ENCODE peak calls at places on chromosomes 2 and 18, in nine cellular contexts. F, D, C, I, Y, E, R, Q and O are unnamed samples. For H3K4me1, the result is how much of the 10 kb centered on the place peaks cover.

GRCh38 chr2:74499940-74500577 is 656 bp upstream of the LBX2 start:
- DNase-seq in F (no peak), D (no peak), C (no peak), I (no peak), Y (no peak), E (no peak), R (no peak), Q (no peak), O (no peak)

GRCh38 chr2:113376935-113377445 is 60.5 kb upstream of the ZNG1B start:
- DNase-seq in F (no peak), D (no peak), C (no peak), I (no peak), Y (no peak), E (no peak), R (no peak), Q (peak), O (no peak)

GRCh38 chr2:149075868-149076267 is 37.4 kb downstream of the LYPD6B start:
- DNase-seq in F (no peak), D (no peak), C (no peak), I (no peak), Y (no peak), E (no peak), R (no peak), Q (no peak), O (no peak)

GRCh38 chr2:111072220-111072871 is 48.4 kb upstream of the BCL2L11 start:
- DNase-seq in F (no peak), D (no peak), C (no peak), I (no peak), Y (no peak), E (no peak), R (no peak), Q (no peak), O (no peak)

GRCh38 chr2:86518498-86518897 is 44.7 kb downstream of the CHMP3 start:
- DNase-seq in F (peak), D (no peak), C (no peak), I (no peak), Y (no peak), E (no peak), R (no peak), Q (peak), O (no peak)

GRCh38 chr2:149561309-149561926 is 26.2 kb downstream of the MMADHC start:
- DNase-seq in F (peak), D (no peak), C (no peak), I (no peak), Y (no peak), E (no peak), R (no peak), Q (peak), O (no peak)

GRCh38 chr2:137252934-137253333 is 487.6 kb downstream of the THSD7B start:
- DNase-seq in F (no peak), D (no peak), C (no peak), I (no peak), Y (no peak), E (no peak), R (no peak), Q (no peak), O (no peak)

GRCh38 chr18:54924948-54925347 is 34.3 kb downstream of the CCDC68 start:
- DNase-seq in F (no peak), D (no peak), C (no peak), I (no peak), Y (no peak), E (no peak), R (no peak), Q (no peak), O (no peak)

GRCh38 chr18:9838144-9838877 is 47.5 kb upstream of the TXNDC2 start:
- DNase-seq in F (no peak), D (no peak), C (no peak), I (no peak), Y (no peak), E (peak), R (no peak), Q (peak), O (no peak)

GRCh38 chr2:71831208-71831577 is 316.5 kb downstream of the CYP26B1 start:
- DNase-seq in F (no peak), D (peak), C (no peak), I (peak), Y (no peak), E (peak), R (peak), Q (no peak), O (no peak)

GRCh38 chr2:111710085-111710484 is 173.9 kb downstream of the ANAPC1 start:
- DNase-seq in F (no peak), D (no peak), C (no peak), I (no peak), Y (no peak), E (no peak), R (peak), Q (no peak), O (no peak)

GRCh38 chr2:636649-637405 is 40.4 kb downstream of the TMEM18 start:
- DNase-seq in F (peak), D (peak), C (peak), I (peak), Y (peak), E (peak), R (peak), Q (peak), O (peak)

GRCh38 chr18:3148930-3149535 is 70.7 kb downstream of the MYOM1 start:
- DNase-seq in F (no peak), D (no peak), C (no peak), I (no peak), Y (no peak), E (no peak), R (no peak), Q (no peak), O (no peak)

GRCh38 chr18:45775726-45776125 is 49.7 kb upstream of the SIGLEC15 start:
- DNase-seq in F (no peak), D (no peak), C (no peak), I (no peak), Y (no peak), E (no peak), R (no peak), Q (no peak), O (no peak)

GRCh38 chr18:74146756-74147155 is 878 bp downstream of the FBXO15 start:
- DNase-seq in F (no peak), D (no peak), C (no peak), I (no peak), Y (no peak), E (no peak), R (no peak), Q (no peak), O (no peak)

DNA sequence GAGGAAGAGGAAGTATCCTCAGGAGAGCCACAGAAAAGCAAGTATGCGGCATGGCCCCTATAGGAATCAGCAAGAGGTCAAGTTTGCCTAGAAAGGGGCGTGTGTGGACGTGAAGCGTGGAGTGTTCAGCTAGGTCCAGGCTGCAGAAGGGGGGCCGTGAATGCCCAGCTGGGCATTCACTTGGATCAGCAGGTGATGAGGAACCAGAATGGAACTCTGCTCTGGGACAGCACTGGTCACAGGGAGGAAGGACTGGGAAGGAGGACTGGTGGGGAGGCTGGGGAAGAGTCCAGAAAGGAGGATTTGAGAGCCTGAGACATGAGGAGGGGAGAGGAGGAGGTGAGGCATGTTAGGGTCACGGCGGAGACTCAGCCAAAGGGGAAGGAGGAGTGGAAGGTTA is 19.8 kb downstream of the STAT1 start:
- DNase-seq in F (no peak), D (no peak), C (no peak), I (no peak), Y (no peak), E (no peak), R (no peak), Q (no peak), O (no peak)
- TF ChIP-seq POLR2A in F (no peak), D (no peak), C (no peak), I (no peak), Y (no peak), E (no peak), R (no peak), Q (no peak), O (no peak)

GRCh38 chr2:221518937-221519635 is 53.0 kb downstream of the EPHA4 start:
- DNase-seq in F (no peak), D (no peak), C (no peak), I (no peak), Y (no peak), E (no peak), R (no peak), Q (no peak), O (no peak)

GRCh38 chr2:221514305-221515040 is 57.6 kb downstream of the EPHA4 start:
- DNase-seq in F (no peak), D (no peak), C (no peak), I (no peak), Y (no peak), E (no peak), R (no peak), Q (no peak), O (no peak)

GRCh38 chr2:221517362-221518121 is 54.6 kb downstream of the EPHA4 start:
- DNase-seq in F (no peak), D (no peak), C (no peak), I (peak), Y (peak), E (no peak), R (no peak), Q (peak), O (peak)

GRCh38 chr2:221521261-221521845 is 50.8 kb downstream of the EPHA4 start:
- DNase-seq in F (no peak), D (no peak), C (no peak), I (no peak), Y (no peak), E (no peak), R (no peak), Q (no peak), O (no peak)

DNA sequence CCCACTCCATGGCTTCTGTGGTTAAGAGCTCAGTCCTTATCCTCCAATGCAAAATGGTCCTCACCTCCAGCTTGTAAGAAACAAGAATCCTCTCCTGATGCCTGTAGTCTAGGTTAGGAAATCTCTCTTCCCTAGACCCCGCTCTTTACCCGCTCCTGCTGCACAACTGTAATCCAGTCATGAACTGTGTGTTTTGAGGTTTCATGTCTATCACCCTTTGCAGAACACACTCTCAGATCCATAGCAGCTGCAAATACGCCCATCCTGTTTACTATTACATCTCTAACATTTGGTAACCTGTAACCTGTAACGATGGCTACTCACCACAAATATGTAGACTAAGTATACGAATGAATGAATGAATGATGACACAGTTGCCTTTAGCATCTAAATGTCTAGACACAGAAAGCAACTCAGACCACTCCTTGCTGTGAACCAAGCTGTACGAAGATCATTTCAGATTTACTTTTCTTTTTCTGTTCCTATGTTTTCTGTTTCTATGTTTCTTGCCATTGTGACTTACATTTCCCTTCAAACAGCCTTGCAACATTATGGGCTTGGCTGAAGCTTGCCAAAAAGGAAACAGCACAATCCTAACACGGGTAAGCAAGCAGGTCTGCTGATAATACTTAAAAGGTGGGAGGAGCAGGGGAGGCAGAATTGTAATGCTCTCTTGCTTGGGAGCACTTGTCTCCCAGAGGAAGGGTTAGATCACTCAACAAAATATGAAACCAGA is 53.7 kb downstream of the EPHA4 start:
- DNase-seq in F (no peak), D (no peak), C (no peak), I (no peak), Y (no peak), E (no peak), R (no peak), Q (no peak), O (no peak)
- H3K4me1 ChIP-seq in F (under half), D (under half), C (under half), I (under half), Y (under half), E (under half), R (under half), Q (under half), O (under half)

GRCh38 chr18:23992119-23992940 is 22.2 kb upstream of the TTC39C start:
- DNase-seq in F (no peak), D (no peak), C (peak), I (peak), Y (peak), E (peak), R (no peak), Q (peak), O (no peak)
- TF ChIP-seq POLR2A in F (no peak), D (no peak), C (no peak), I (no peak), Y (no peak), E (no peak), R (no peak), Q (no peak), O (no peak)

DNA sequence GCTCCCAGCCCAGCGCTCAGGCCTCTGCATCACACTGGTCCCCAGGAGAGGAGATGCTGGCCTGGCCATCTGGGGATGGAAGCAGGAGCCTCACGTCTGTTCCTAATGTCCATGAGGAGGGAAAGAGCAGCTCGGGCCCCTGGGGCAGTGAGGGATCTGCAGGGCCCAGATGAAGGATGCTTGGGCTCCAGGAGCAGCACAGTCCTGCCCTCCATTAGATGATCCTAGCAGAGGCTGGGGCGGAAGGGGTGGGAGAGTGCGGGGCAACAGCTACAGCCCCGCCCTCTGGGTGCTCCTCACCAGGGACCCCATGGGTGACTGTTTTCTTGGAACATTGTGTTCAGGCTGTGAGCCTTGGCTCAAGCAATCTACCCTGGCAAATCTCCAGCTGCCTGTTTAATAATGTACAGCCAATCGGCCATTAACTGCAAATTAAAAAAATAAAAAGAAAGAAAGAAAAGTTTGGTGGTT is 49.7 kb downstream of the TNS1 start:
- DNase-seq in F (no peak), D (no peak), C (peak), I (peak), Y (peak), E (no peak), R (no peak), Q (no peak), O (no peak)
- H3K4me1 ChIP-seq in F (under half), D (under half), C (half or more), I (half or more), Y (under half), E (half or more), R (half or more), Q (half or more), O (half or more)

GRCh38 chr18:22432672-22433137 is 15.0 kb upstream of the CTAGE1 start:
- DNase-seq in F (no peak), D (peak), C (peak), I (peak), Y (peak), E (peak), R (no peak), Q (peak), O (peak)
- TF ChIP-seq POLR2A in F (no peak), D (no peak), C (no peak), I (no peak), Y (no peak), E (no peak), R (no peak), Q (peak), O (no peak)

GRCh38 chr2:187547353-187547979 is 6.8 kb downstream of the TFPI start:
- DNase-seq in F (no peak), D (peak), C (peak), I (no peak), Y (peak), E (peak), R (no peak), Q (peak), O (peak)
- H3K4me1 ChIP-seq in F (half or more), D (half or more), C (under half), I (under half), Y (under half), E (half or more), R (under half), Q (half or more), O (under half)

GRCh38 chr2:68388772-68389171 is 23.7 kb downstream of the PLEK start:
- DNase-seq in F (no peak), D (no peak), C (no peak), I (no peak), Y (no peak), E (no peak), R (no peak), Q (no peak), O (no peak)

GRCh38 chr2:68390114-68390513 is 25.0 kb downstream of the PLEK start:
- DNase-seq in F (no peak), D (no peak), C (no peak), I (no peak), Y (no peak), E (no peak), R (no peak), Q (no peak), O (no peak)

GRCh38 chr2:68391869-68392268 is 26.8 kb downstream of the PLEK start:
- DNase-seq in F (no peak), D (no peak), C (no peak), I (no peak), Y (no peak), E (no peak), R (no peak), Q (no peak), O (no peak)

GRCh38 chr2:68390600-68390999 is 25.5 kb downstream of the PLEK start:
- DNase-seq in F (no peak), D (no peak), C (no peak), I (no peak), Y (no peak), E (no peak), R (no peak), Q (no peak), O (no peak)

DNA sequence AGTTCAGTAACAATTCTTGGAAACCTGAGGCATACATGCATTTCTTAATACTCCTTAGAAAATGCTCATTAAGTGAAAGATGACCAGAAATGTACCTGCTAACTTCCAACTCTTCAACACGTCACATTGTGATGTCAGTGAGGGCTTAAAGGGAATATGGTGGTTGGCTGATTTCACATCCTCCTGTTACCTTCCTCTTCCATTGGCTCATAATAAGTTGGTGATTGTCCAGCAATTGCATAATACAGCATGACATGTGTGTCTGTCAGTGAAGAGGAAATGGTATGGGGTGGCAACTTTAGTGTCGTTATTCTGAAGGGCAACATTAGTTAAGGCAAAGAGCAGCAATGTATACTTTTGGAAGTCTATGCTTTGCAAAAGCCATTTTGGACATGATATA is 26.0 kb downstream of the PLEK start:
- DNase-seq in F (no peak), D (no peak), C (no peak), I (no peak), Y (no peak), E (no peak), R (no peak), Q (no peak), O (no peak)
- TF ChIP-seq POLR2A in F (no peak), D (no peak), C (no peak), I (no peak), Y (no peak), E (no peak), R (no peak), Q (no peak), O (no peak)

GRCh38 chr2:108619916-108620620 is 85.8 kb downstream of the LIMS1 start:
- DNase-seq in F (no peak), D (no peak), C (no peak), I (no peak), Y (no peak), E (no peak), R (no peak), Q (no peak), O (no peak)

GRCh38 chr2:108621689-108622681 is 87.7 kb downstream of the LIMS1 start:
- DNase-seq in F (no peak), D (no peak), C (no peak), I (no peak), Y (no peak), E (no peak), R (no peak), Q (no peak), O (no peak)

GRCh38 chr2:108623616-108624015 is 89.3 kb downstream of the LIMS1 start:
- DNase-seq in F (no peak), D (no peak), C (no peak), I (no peak), Y (no peak), E (no peak), R (no peak), Q (no peak), O (no peak)

GRCh38 chr2:108621087-108621559 is 86.9 kb downstream of the LIMS1 start:
- DNase-seq in F (no peak), D (no peak), C (no peak), I (peak), Y (peak), E (no peak), R (no peak), Q (peak), O (no peak)

GRCh38 chr2:108620656-108621055 is 86.4 kb downstream of the LIMS1 start:
- DNase-seq in F (no peak), D (no peak), C (no peak), I (no peak), Y (no peak), E (no peak), R (no peak), Q (no peak), O (no peak)
- H3K4me1 ChIP-seq in F (under half), D (half or more), C (under half), I (under half), Y (under half), E (half or more), R (half or more), Q (under half), O (half or more)

DNA sequence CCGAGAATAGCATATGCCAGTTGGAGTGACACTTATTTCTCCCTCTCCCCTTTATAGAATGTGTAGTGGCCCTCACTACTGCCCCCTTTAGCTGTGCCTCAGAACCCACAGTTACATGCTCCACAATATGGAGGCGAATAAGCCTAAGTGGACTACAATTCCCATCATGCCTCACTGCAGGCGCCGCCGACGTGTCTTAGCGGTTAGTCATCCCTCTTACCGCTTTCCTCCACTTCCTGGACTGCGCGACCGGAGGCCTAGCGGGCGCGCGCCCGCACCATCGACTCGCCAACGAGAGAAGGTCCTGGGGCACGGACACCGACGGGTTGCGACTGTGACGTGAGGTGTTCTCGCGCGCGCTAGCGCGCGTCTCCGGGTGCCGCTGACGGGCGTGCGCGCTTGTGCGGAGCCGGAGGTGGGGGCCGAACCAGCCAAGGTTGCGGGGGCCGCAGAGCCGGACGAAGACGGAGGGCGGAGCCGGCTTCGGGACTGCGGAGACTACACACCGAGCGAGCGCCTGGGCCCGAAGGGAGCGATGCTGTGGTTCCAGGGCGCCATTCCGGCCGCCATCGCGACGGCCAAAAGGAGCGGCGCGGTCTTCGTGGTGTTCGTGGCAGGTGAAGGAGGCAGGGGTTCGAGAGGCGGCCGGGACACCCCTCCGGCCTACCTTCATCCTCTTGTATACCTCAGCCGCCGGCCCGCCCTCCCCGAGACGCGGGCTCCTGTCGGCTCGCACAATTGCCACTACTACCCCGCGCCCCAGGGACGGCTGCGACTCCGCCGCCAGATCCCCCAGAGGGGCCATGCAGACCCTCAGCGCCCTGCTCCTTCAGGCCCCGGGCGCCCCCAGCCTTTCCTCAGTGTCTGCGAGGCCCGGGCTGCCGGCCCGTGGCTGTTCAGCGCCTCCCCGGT is at the start of gene UBXN4:
- DNase-seq in F (peak), D (peak), C (peak), I (peak), Y (peak), E (peak), R (peak), Q (peak), O (peak)
- TF ChIP-seq POLR2A in F (peak), D (peak), C (peak), I (no peak), Y (peak), E (peak), R (no peak), Q (peak), O (peak)